ENCODE peak calls at places on chromosomes 5 and 9, in eight cellular contexts. One of them, this sample, is unnamed.

GRCh38 chr5:127492854-127493738 is 24.3 kb upstream of the PRRC1 start:
- DNase-seq in psoas muscle: no peak
- DNase-seq in mucosa of descending colon: no peak
- DNase-seq in MM.1S: peak; percentile 57
- DNase-seq in astrocyte: peak; percentile 44
- DNase-seq in tibial artery: no peak
- DNase-seq in cardiac muscle cell: peak; percentile 62
- DNase-seq in lower lobe of right lung: no peak
- DNase-seq in this sample: no peak

GRCh38 chr5:94409440-94409839 is 209.0 kb downstream of the KIAA0825 start:
- DNase-seq in psoas muscle: no peak
- DNase-seq in mucosa of descending colon: no peak
- DNase-seq in MM.1S: no peak
- DNase-seq in astrocyte: no peak
- DNase-seq in tibial artery: no peak
- DNase-seq in cardiac muscle cell: no peak
- DNase-seq in lower lobe of right lung: no peak
- DNase-seq in this sample: no peak

GRCh38 chr5:82325155-82325554 is 47.0 kb upstream of the RPS23 start:
- DNase-seq in psoas muscle: no peak
- DNase-seq in mucosa of descending colon: no peak
- DNase-seq in MM.1S: no peak
- DNase-seq in astrocyte: no peak
- DNase-seq in tibial artery: no peak
- DNase-seq in cardiac muscle cell: no peak
- DNase-seq in lower lobe of right lung: no peak
- DNase-seq in this sample: no peak

GRCh38 chr9:107597743-107598217 is 108.2 kb upstream of the KLF4 start:
- DNase-seq in psoas muscle: no peak
- DNase-seq in mucosa of descending colon: peak; percentile 76
- DNase-seq in MM.1S: no peak
- DNase-seq in astrocyte: no peak
- DNase-seq in tibial artery: no peak
- DNase-seq in cardiac muscle cell: no peak
- DNase-seq in lower lobe of right lung: no peak
- DNase-seq in this sample: no peak

GRCh38 chr5:137696481-137696880 is 39.4 kb downstream of the KLHL3 start:
- DNase-seq in psoas muscle: no peak
- DNase-seq in mucosa of descending colon: no peak
- DNase-seq in MM.1S: no peak
- DNase-seq in astrocyte: peak; percentile 59
- DNase-seq in tibial artery: no peak
- DNase-seq in cardiac muscle cell: peak; percentile 24
- DNase-seq in lower lobe of right lung: no peak
- DNase-seq in this sample: no peak

GRCh38 chr5:143362828-143363227 is 40.7 kb downstream of the NR3C1 start:
- DNase-seq in psoas muscle: no peak
- DNase-seq in mucosa of descending colon: no peak
- DNase-seq in MM.1S: no peak
- DNase-seq in astrocyte: no peak
- DNase-seq in tibial artery: no peak
- DNase-seq in cardiac muscle cell: no peak
- DNase-seq in lower lobe of right lung: no peak
- DNase-seq in this sample: no peak

GRCh38 chr9:19976226-19976625 is 187.4 kb upstream of the SLC24A2 start:
- DNase-seq in psoas muscle: no peak
- DNase-seq in mucosa of descending colon: no peak
- DNase-seq in MM.1S: no peak
- DNase-seq in astrocyte: no peak
- DNase-seq in tibial artery: no peak
- DNase-seq in cardiac muscle cell: no peak
- DNase-seq in lower lobe of right lung: no peak
- DNase-seq in this sample: no peak

GRCh38 chr9:17191095-17191494 is 56.3 kb downstream of the CNTLN start:
- DNase-seq in psoas muscle: no peak
- DNase-seq in mucosa of descending colon: no peak
- DNase-seq in MM.1S: no peak
- DNase-seq in astrocyte: peak; percentile 16
- DNase-seq in tibial artery: no peak
- DNase-seq in cardiac muscle cell: peak; percentile 60
- DNase-seq in lower lobe of right lung: no peak
- DNase-seq in this sample: no peak

GRCh38 chr5:133423618-133424282 is 188.6 kb downstream of the FSTL4 start:
- DNase-seq in psoas muscle: peak; percentile 83
- DNase-seq in mucosa of descending colon: peak; percentile 77
- DNase-seq in MM.1S: peak; percentile 48
- DNase-seq in astrocyte: peak; percentile 18
- DNase-seq in tibial artery: peak; percentile 43
- DNase-seq in cardiac muscle cell: peak; percentile 57
- DNase-seq in lower lobe of right lung: peak; percentile 80
- DNase-seq in this sample: peak; percentile 33

GRCh38 chr9:29144476-29144875 is 1571.2 kb upstream of the C9orf72 start:
- DNase-seq in psoas muscle: no peak
- DNase-seq in mucosa of descending colon: no peak
- DNase-seq in MM.1S: no peak
- DNase-seq in astrocyte: peak; percentile 6
- DNase-seq in tibial artery: no peak
- DNase-seq in cardiac muscle cell: peak; percentile 1
- DNase-seq in lower lobe of right lung: no peak
- DNase-seq in this sample: no peak

GRCh38 chr5:9558319-9558965 is 12.6 kb upstream of the SEMA5A start:
- DNase-seq in psoas muscle: no peak
- DNase-seq in mucosa of descending colon: peak; percentile 49
- DNase-seq in MM.1S: no peak
- DNase-seq in astrocyte: no peak
- DNase-seq in tibial artery: no peak
- DNase-seq in cardiac muscle cell: no peak
- DNase-seq in lower lobe of right lung: no peak
- DNase-seq in this sample: no peak

GRCh38 chr9:95778957-95779356 is 96.5 kb upstream of the ERCC6L2 start:
- DNase-seq in psoas muscle: peak; percentile 88
- DNase-seq in mucosa of descending colon: no peak
- DNase-seq in MM.1S: no peak
- DNase-seq in astrocyte: peak; percentile 88
- DNase-seq in tibial artery: no peak
- DNase-seq in cardiac muscle cell: peak; percentile 88
- DNase-seq in lower lobe of right lung: no peak
- DNase-seq in this sample: peak; percentile 65

GRCh38 chr9:95783426-95783975 is 92.0 kb upstream of the ERCC6L2 start:
- DNase-seq in psoas muscle: no peak
- DNase-seq in mucosa of descending colon: no peak
- DNase-seq in MM.1S: no peak
- DNase-seq in astrocyte: peak; percentile 77
- DNase-seq in tibial artery: no peak
- DNase-seq in cardiac muscle cell: peak; percentile 42
- DNase-seq in lower lobe of right lung: no peak
- DNase-seq in this sample: no peak

GRCh38 chr9:95784318-95784717 is 91.2 kb upstream of the ERCC6L2 start:
- DNase-seq in psoas muscle: no peak
- DNase-seq in mucosa of descending colon: no peak
- DNase-seq in MM.1S: no peak
- DNase-seq in astrocyte: no peak
- DNase-seq in tibial artery: no peak
- DNase-seq in cardiac muscle cell: no peak
- DNase-seq in lower lobe of right lung: no peak
- DNase-seq in this sample: no peak

GRCh38 chr9:95780121-95780520 is 95.4 kb upstream of the ERCC6L2 start:
- DNase-seq in psoas muscle: no peak
- DNase-seq in mucosa of descending colon: no peak
- DNase-seq in MM.1S: no peak
- DNase-seq in astrocyte: no peak
- DNase-seq in tibial artery: no peak
- DNase-seq in cardiac muscle cell: no peak
- DNase-seq in lower lobe of right lung: no peak
- DNase-seq in this sample: no peak

DNA sequence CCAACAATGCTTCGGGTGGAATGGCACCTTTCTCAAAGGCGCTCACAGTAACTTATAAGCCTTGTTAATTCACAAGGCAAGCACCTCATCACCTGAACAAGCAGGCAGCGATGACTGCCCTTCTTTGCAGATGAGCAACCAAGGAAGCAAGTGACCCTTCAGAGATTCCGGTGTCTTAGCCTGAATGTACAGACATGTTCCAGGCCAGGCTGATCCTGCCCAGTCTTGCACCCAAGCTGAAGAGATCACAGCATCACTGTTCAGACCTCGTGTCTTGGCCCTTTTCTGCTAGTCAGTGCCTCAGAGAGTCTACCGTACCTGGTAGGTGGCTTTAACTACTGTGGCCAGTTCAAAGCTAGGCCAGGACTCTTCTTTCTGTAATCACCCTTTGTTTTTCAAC is 94.7 kb upstream of the ERCC6L2 start:
- DNase-seq in psoas muscle: no peak
- DNase-seq in mucosa of descending colon: no peak
- DNase-seq in MM.1S: no peak
- DNase-seq in astrocyte: no peak
- DNase-seq in tibial artery: no peak
- DNase-seq in cardiac muscle cell: no peak
- DNase-seq in lower lobe of right lung: no peak
- DNase-seq in this sample: no peak
- H3K4me3 ChIP-seq in psoas muscle: no peak overlapping the region
- H3K4me3 ChIP-seq in mucosa of descending colon: no peak overlapping the region
- H3K4me3 ChIP-seq in MM.1S: no peak overlapping the region
- H3K4me3 ChIP-seq in astrocyte: no peak overlapping the region
- H3K4me3 ChIP-seq in tibial artery: no peak overlapping the region
- H3K4me3 ChIP-seq in cardiac muscle cell: no peak overlapping the region
- H3K4me3 ChIP-seq in lower lobe of right lung: no peak overlapping the region
- H3K4me3 ChIP-seq in this sample: no peak overlapping the region

GRCh38 chr5:73945505-73945904 is 319.5 kb downstream of the ARHGEF28 start:
- DNase-seq in psoas muscle: no peak
- DNase-seq in mucosa of descending colon: peak; percentile 30
- DNase-seq in MM.1S: no peak
- DNase-seq in astrocyte: no peak
- DNase-seq in tibial artery: no peak
- DNase-seq in cardiac muscle cell: no peak
- DNase-seq in lower lobe of right lung: no peak
- DNase-seq in this sample: no peak
- TF ChIP-seq CTCF in psoas muscle: no peak
- TF ChIP-seq CTCF in mucosa of descending colon: no peak
- TF ChIP-seq CTCF in MM.1S: peak; percentile 26
- TF ChIP-seq CTCF in astrocyte: peak; percentile 18
- TF ChIP-seq CTCF in tibial artery: no peak
- TF ChIP-seq CTCF in cardiac muscle cell: no peak
- TF ChIP-seq CTCF in lower lobe of right lung: peak; percentile 25
- TF ChIP-seq CTCF in this sample: no peak

GRCh38 chr9:137202966-137203365 is 2.4 kb upstream of the TPRN start:
- DNase-seq in psoas muscle: no peak
- DNase-seq in mucosa of descending colon: no peak
- DNase-seq in MM.1S: no peak
- DNase-seq in astrocyte: no peak
- DNase-seq in tibial artery: no peak
- DNase-seq in cardiac muscle cell: no peak
- DNase-seq in lower lobe of right lung: no peak
- DNase-seq in this sample: no peak

GRCh38 chr9:137201205-137201868 is 796 bp upstream of the TPRN start:
- DNase-seq in psoas muscle: no peak
- DNase-seq in mucosa of descending colon: no peak
- DNase-seq in MM.1S: no peak
- DNase-seq in astrocyte: no peak
- DNase-seq in tibial artery: no peak
- DNase-seq in cardiac muscle cell: no peak
- DNase-seq in lower lobe of right lung: no peak
- DNase-seq in this sample: no peak

GRCh38 chr9:137200311-137201204 is at the start of gene TPRN:
- DNase-seq in psoas muscle: peak; percentile 100
- DNase-seq in mucosa of descending colon: peak; percentile 99
- DNase-seq in MM.1S: peak; percentile 100
- DNase-seq in astrocyte: peak; percentile 95
- DNase-seq in tibial artery: peak; percentile 100
- DNase-seq in cardiac muscle cell: peak; percentile 100
- DNase-seq in lower lobe of right lung: peak; percentile 100
- DNase-seq in this sample: peak; percentile 99

GRCh38 chr9:137204731-137205125 is 720 bp downstream of the TMEM203 start:
- DNase-seq in psoas muscle: no peak
- DNase-seq in mucosa of descending colon: no peak
- DNase-seq in MM.1S: no peak
- DNase-seq in astrocyte: no peak
- DNase-seq in tibial artery: no peak
- DNase-seq in cardiac muscle cell: no peak
- DNase-seq in lower lobe of right lung: no peak
- DNase-seq in this sample: no peak

GRCh38 chr9:137205126-137206069 is at the start of the genes NDOR1 and TMEM203:
- DNase-seq in psoas muscle: peak; percentile 96
- DNase-seq in mucosa of descending colon: peak; percentile 95
- DNase-seq in MM.1S: peak; percentile 89
- DNase-seq in astrocyte: peak; percentile 62
- DNase-seq in tibial artery: peak; percentile 86
- DNase-seq in cardiac muscle cell: peak; percentile 87
- DNase-seq in lower lobe of right lung: peak; percentile 94
- DNase-seq in this sample: peak; percentile 92
- H3K4me1 ChIP-seq in psoas muscle: peaks cover 49% of the 10 kb centered on the region
- H3K4me1 ChIP-seq in mucosa of descending colon: peaks cover 33% of the 10 kb centered on the region
- H3K4me1 ChIP-seq in MM.1S: peaks cover 24% of the 10 kb centered on the region
- H3K4me1 ChIP-seq in astrocyte: peaks cover 23% of the 10 kb centered on the region
- H3K4me1 ChIP-seq in tibial artery: no peaks in the 10 kb centered on the region
- H3K4me1 ChIP-seq in cardiac muscle cell: peaks cover 30% of the 10 kb centered on the region
- H3K4me1 ChIP-seq in lower lobe of right lung: peaks cover 35% of the 10 kb centered on the region
- H3K4me1 ChIP-seq in this sample: peaks cover 13% of the 10 kb centered on the region

GRCh38 chr5:168612123-168612522 is 33.0 kb upstream of the PANK3 start:
- DNase-seq in psoas muscle: no peak
- DNase-seq in mucosa of descending colon: no peak
- DNase-seq in MM.1S: no peak
- DNase-seq in astrocyte: peak; percentile 45
- DNase-seq in tibial artery: no peak
- DNase-seq in cardiac muscle cell: no peak
- DNase-seq in lower lobe of right lung: no peak
- DNase-seq in this sample: no peak

GRCh38 chr5:168612996-168613395 is 33.8 kb upstream of the PANK3 start:
- DNase-seq in psoas muscle: no peak
- DNase-seq in mucosa of descending colon: no peak
- DNase-seq in MM.1S: no peak
- DNase-seq in astrocyte: peak; percentile 4
- DNase-seq in tibial artery: no peak
- DNase-seq in cardiac muscle cell: no peak
- DNase-seq in lower lobe of right lung: no peak
- DNase-seq in this sample: no peak

GRCh38 chr5:168613996-168614395 is 34.8 kb upstream of the PANK3 start:
- DNase-seq in psoas muscle: no peak
- DNase-seq in mucosa of descending colon: no peak
- DNase-seq in MM.1S: no peak
- DNase-seq in astrocyte: no peak
- DNase-seq in tibial artery: no peak
- DNase-seq in cardiac muscle cell: no peak
- DNase-seq in lower lobe of right lung: no peak
- DNase-seq in this sample: no peak

GRCh38 chr5:168613396-168613795 is 34.2 kb upstream of the PANK3 start:
- DNase-seq in psoas muscle: no peak
- DNase-seq in mucosa of descending colon: no peak
- DNase-seq in MM.1S: no peak
- DNase-seq in astrocyte: no peak
- DNase-seq in tibial artery: no peak
- DNase-seq in cardiac muscle cell: no peak
- DNase-seq in lower lobe of right lung: no peak
- DNase-seq in this sample: no peak

DNA sequence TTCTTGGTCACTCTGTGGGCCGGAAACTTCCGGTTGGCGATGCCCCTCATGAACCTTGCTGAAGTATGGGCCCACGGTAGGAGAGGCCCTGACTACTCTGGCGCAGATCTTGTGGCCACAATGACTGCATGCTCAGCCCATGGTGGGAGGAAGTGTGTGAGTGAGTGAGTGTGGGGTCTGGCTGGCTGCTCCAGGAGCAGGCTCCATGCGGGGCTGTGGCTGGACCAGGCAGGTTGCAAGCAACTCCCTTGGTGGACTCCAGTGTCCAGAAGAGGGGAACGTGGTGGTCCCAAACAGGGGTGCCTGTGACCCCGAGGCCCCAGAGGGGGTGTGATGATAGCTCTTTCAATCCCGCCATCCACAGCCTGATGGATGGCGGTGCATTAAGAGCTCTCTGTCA is 35.5 kb upstream of the PANK3 start:
- DNase-seq in psoas muscle: no peak
- DNase-seq in mucosa of descending colon: no peak
- DNase-seq in MM.1S: no peak
- DNase-seq in astrocyte: no peak
- DNase-seq in tibial artery: no peak
- DNase-seq in cardiac muscle cell: no peak
- DNase-seq in lower lobe of right lung: no peak
- DNase-seq in this sample: no peak
- H3K4me3 ChIP-seq in psoas muscle: no peak overlapping the region
- H3K4me3 ChIP-seq in mucosa of descending colon: no peak overlapping the region
- H3K4me3 ChIP-seq in MM.1S: no peak overlapping the region
- H3K4me3 ChIP-seq in astrocyte: no peak overlapping the region
- H3K4me3 ChIP-seq in tibial artery: no peak overlapping the region
- H3K4me3 ChIP-seq in cardiac muscle cell: no peak overlapping the region
- H3K4me3 ChIP-seq in lower lobe of right lung: no peak overlapping the region
- H3K4me3 ChIP-seq in this sample: no peak overlapping the region